ENCODE peak calls at places on chromosomes 4 and X, in six cellular contexts. One of them, this sample, is unnamed.

GRCh38 chr4:151786158-151786495 is 25.3 kb upstream of the GATB start:
- DNase-seq in ovary: no peak
- DNase-seq in esophagus muscularis mucosa: peak; percentile 8
- DNase-seq in NB4: no peak
- DNase-seq in endothelial cell of umbilical vein: no peak
- DNase-seq in heart left ventricle: no peak
- DNase-seq in this sample: no peak

GRCh38 chrX:140701480-140701879 is 8.1 kb upstream of the LINC00632 start:
- DNase-seq in ovary: no peak
- DNase-seq in esophagus muscularis mucosa: no peak
- DNase-seq in NB4: peak; percentile 31
- DNase-seq in endothelial cell of umbilical vein: no peak
- DNase-seq in heart left ventricle: no peak
- DNase-seq in this sample: no peak

GRCh38 chr4:3389186-3389878 is 52.4 kb upstream of the HGFAC start:
- DNase-seq in ovary: peak; percentile 18
- DNase-seq in esophagus muscularis mucosa: no peak
- DNase-seq in NB4: no peak
- DNase-seq in endothelial cell of umbilical vein: no peak
- DNase-seq in heart left ventricle: peak; percentile 25
- DNase-seq in this sample: peak; percentile 54

GRCh38 chr4:39406763-39407583 is at the start of gene KLB:
- DNase-seq in ovary: no peak
- DNase-seq in esophagus muscularis mucosa: peak; percentile 47
- DNase-seq in NB4: no peak
- DNase-seq in endothelial cell of umbilical vein: no peak
- DNase-seq in heart left ventricle: no peak
- DNase-seq in this sample: no peak

GRCh38 chrX:125205084-125205917 is 114.4 kb upstream of the TEX13C start:
- DNase-seq in ovary: no peak
- DNase-seq in esophagus muscularis mucosa: no peak
- DNase-seq in NB4: peak; percentile 14
- DNase-seq in endothelial cell of umbilical vein: no peak
- DNase-seq in heart left ventricle: peak; percentile 58
- DNase-seq in this sample: peak; percentile 66

GRCh38 chrX:70455366-70456202 is 10.9 kb downstream of the DLG3 start:
- DNase-seq in ovary: no peak
- DNase-seq in esophagus muscularis mucosa: no peak
- DNase-seq in NB4: no peak
- DNase-seq in endothelial cell of umbilical vein: no peak
- DNase-seq in heart left ventricle: no peak
- DNase-seq in this sample: peak; percentile 52

GRCh38 chrX:144006811-144007210 is 122.9 kb downstream of the UBE2NL start:
- DNase-seq in ovary: no peak
- DNase-seq in esophagus muscularis mucosa: no peak
- DNase-seq in NB4: no peak
- DNase-seq in endothelial cell of umbilical vein: no peak
- DNase-seq in heart left ventricle: no peak
- DNase-seq in this sample: no peak

GRCh38 chr4:66575024-66575696 is 904.9 kb upstream of the EPHA5 start:
- DNase-seq in ovary: no peak
- DNase-seq in esophagus muscularis mucosa: no peak
- DNase-seq in NB4: no peak
- DNase-seq in endothelial cell of umbilical vein: no peak
- DNase-seq in heart left ventricle: no peak
- DNase-seq in this sample: no peak

GRCh38 chr4:8837181-8837811 is 34.3 kb downstream of the HMX1 start:
- DNase-seq in ovary: peak; percentile 10
- DNase-seq in esophagus muscularis mucosa: no peak
- DNase-seq in NB4: no peak
- DNase-seq in endothelial cell of umbilical vein: no peak
- DNase-seq in heart left ventricle: peak; percentile 16
- DNase-seq in this sample: peak; percentile 19

GRCh38 chr4:7924163-7924562 is 15.5 kb downstream of the AFAP1 start:
- DNase-seq in ovary: no peak
- DNase-seq in esophagus muscularis mucosa: no peak
- DNase-seq in NB4: no peak
- DNase-seq in endothelial cell of umbilical vein: no peak
- DNase-seq in heart left ventricle: no peak
- DNase-seq in this sample: no peak

GRCh38 chrX:275967-276587 is 5.1 kb upstream of the PLCXD1 start:
- DNase-seq in ovary: no peak
- DNase-seq in esophagus muscularis mucosa: peak; percentile 93
- DNase-seq in NB4: peak; percentile 71
- DNase-seq in endothelial cell of umbilical vein: no peak
- DNase-seq in heart left ventricle: peak; percentile 92
- DNase-seq in this sample: peak; percentile 91

GRCh38 chrX:281166-281999 is at the start of gene PLCXD1:
- DNase-seq in ovary: no peak
- DNase-seq in esophagus muscularis mucosa: no peak
- DNase-seq in NB4: no peak
- DNase-seq in endothelial cell of umbilical vein: no peak
- DNase-seq in heart left ventricle: no peak
- DNase-seq in this sample: no peak

GRCh38 chrX:274904-275475 is 6.2 kb upstream of the PLCXD1 start:
- DNase-seq in ovary: no peak
- DNase-seq in esophagus muscularis mucosa: no peak
- DNase-seq in NB4: peak; percentile 86
- DNase-seq in endothelial cell of umbilical vein: no peak
- DNase-seq in heart left ventricle: peak; percentile 79
- DNase-seq in this sample: no peak

GRCh38 chrX:275476-275966 is 5.7 kb upstream of the PLCXD1 start:
- DNase-seq in ovary: no peak
- DNase-seq in esophagus muscularis mucosa: no peak
- DNase-seq in NB4: no peak
- DNase-seq in endothelial cell of umbilical vein: no peak
- DNase-seq in heart left ventricle: no peak
- DNase-seq in this sample: peak; percentile 88

GRCh38 chrX:276588-277171 is 4.5 kb upstream of the PLCXD1 start:
- DNase-seq in ovary: no peak
- DNase-seq in esophagus muscularis mucosa: no peak
- DNase-seq in NB4: peak; percentile 40
- DNase-seq in endothelial cell of umbilical vein: no peak
- DNase-seq in heart left ventricle: peak; percentile 70
- DNase-seq in this sample: peak; percentile 87
- TF ChIP-seq POLR2A in ovary: no peak
- TF ChIP-seq POLR2A in esophagus muscularis mucosa: no peak
- TF ChIP-seq POLR2A in NB4: no peak
- TF ChIP-seq POLR2A in endothelial cell of umbilical vein: no peak
- TF ChIP-seq POLR2A in heart left ventricle: no peak
- TF ChIP-seq POLR2A in this sample: no peak

GRCh38 chrX:84724576-84724975 is 222.3 kb upstream of the HDX start:
- DNase-seq in ovary: no peak
- DNase-seq in esophagus muscularis mucosa: no peak
- DNase-seq in NB4: no peak
- DNase-seq in endothelial cell of umbilical vein: no peak
- DNase-seq in heart left ventricle: no peak
- DNase-seq in this sample: no peak

GRCh38 chrX:84729408-84729807 is 227.2 kb upstream of the HDX start:
- DNase-seq in ovary: no peak
- DNase-seq in esophagus muscularis mucosa: no peak
- DNase-seq in NB4: no peak
- DNase-seq in endothelial cell of umbilical vein: no peak
- DNase-seq in heart left ventricle: no peak
- DNase-seq in this sample: no peak

GRCh38 chrX:84735025-84735424 is 232.8 kb upstream of the HDX start:
- DNase-seq in ovary: no peak
- DNase-seq in esophagus muscularis mucosa: no peak
- DNase-seq in NB4: peak; percentile 56
- DNase-seq in endothelial cell of umbilical vein: no peak
- DNase-seq in heart left ventricle: no peak
- DNase-seq in this sample: no peak

GRCh38 chrX:84729809-84730208 is 227.6 kb upstream of the HDX start:
- DNase-seq in ovary: no peak
- DNase-seq in esophagus muscularis mucosa: no peak
- DNase-seq in NB4: peak; percentile 42
- DNase-seq in endothelial cell of umbilical vein: peak; percentile 7
- DNase-seq in heart left ventricle: no peak
- DNase-seq in this sample: no peak
- TF ChIP-seq CTCF in ovary: peak; percentile 48
- TF ChIP-seq CTCF in esophagus muscularis mucosa: peak; percentile 60
- TF ChIP-seq CTCF in NB4: peak; percentile 64
- TF ChIP-seq CTCF in endothelial cell of umbilical vein: peak; percentile 27
- TF ChIP-seq CTCF in heart left ventricle: peak; percentile 75
- TF ChIP-seq CTCF in this sample: peak; percentile 70

DNA sequence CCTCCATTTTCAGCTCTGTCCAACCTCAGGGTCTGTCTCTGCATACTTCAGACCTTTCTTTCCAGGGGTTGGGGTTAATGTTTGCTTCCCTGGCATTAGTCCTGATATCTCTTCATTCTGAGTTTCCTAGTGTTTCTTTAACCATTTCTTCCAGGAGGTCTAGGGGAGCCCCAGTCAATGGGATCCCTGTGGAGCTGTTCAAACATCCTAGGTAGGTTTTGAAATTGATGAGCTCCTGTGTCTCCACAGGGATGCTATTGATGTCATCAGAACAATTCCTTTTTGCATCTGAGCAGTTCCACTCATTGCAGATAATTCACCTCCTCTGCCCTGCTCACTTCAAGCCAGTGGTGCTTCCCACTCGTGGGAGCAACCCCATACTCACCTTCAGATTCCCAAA is 33.8 kb upstream of the LIMCH1 start:
- DNase-seq in ovary: no peak
- DNase-seq in esophagus muscularis mucosa: no peak
- DNase-seq in NB4: no peak
- DNase-seq in endothelial cell of umbilical vein: no peak
- DNase-seq in heart left ventricle: no peak
- DNase-seq in this sample: no peak
- TF ChIP-seq POLR2A in ovary: no peak
- TF ChIP-seq POLR2A in esophagus muscularis mucosa: no peak
- TF ChIP-seq POLR2A in NB4: no peak
- TF ChIP-seq POLR2A in endothelial cell of umbilical vein: no peak
- TF ChIP-seq POLR2A in heart left ventricle: no peak
- TF ChIP-seq POLR2A in this sample: no peak

GRCh38 chrX:86137071-86137470 is 11.2 kb upstream of the DACH2 start:
- DNase-seq in ovary: no peak
- DNase-seq in esophagus muscularis mucosa: no peak
- DNase-seq in NB4: no peak
- DNase-seq in endothelial cell of umbilical vein: no peak
- DNase-seq in heart left ventricle: no peak
- DNase-seq in this sample: no peak

GRCh38 chrX:86133761-86134160 is 14.5 kb upstream of the DACH2 start:
- DNase-seq in ovary: no peak
- DNase-seq in esophagus muscularis mucosa: no peak
- DNase-seq in NB4: peak; percentile 15
- DNase-seq in endothelial cell of umbilical vein: peak; percentile 4
- DNase-seq in heart left ventricle: no peak
- DNase-seq in this sample: no peak
- TF ChIP-seq CTCF in ovary: no peak
- TF ChIP-seq CTCF in esophagus muscularis mucosa: peak; percentile 43
- TF ChIP-seq CTCF in NB4: peak; percentile 39
- TF ChIP-seq CTCF in endothelial cell of umbilical vein: no peak
- TF ChIP-seq CTCF in heart left ventricle: peak; percentile 53
- TF ChIP-seq CTCF in this sample: peak; percentile 45

GRCh38 chrX:102768984-102769761 is 48.6 kb downstream of the GPRASP3 start:
- DNase-seq in ovary: peak; percentile 82
- DNase-seq in esophagus muscularis mucosa: peak; percentile 94
- DNase-seq in NB4: peak; percentile 83
- DNase-seq in endothelial cell of umbilical vein: peak; percentile 88
- DNase-seq in heart left ventricle: peak; percentile 54
- DNase-seq in this sample: no peak
- TF ChIP-seq POLR2A in ovary: no peak
- TF ChIP-seq POLR2A in esophagus muscularis mucosa: no peak
- TF ChIP-seq POLR2A in NB4: peak; percentile 62
- TF ChIP-seq POLR2A in endothelial cell of umbilical vein: no peak
- TF ChIP-seq POLR2A in heart left ventricle: no peak
- TF ChIP-seq POLR2A in this sample: peak; percentile 42

GRCh38 chr4:76984127-76984526 is 34.6 kb downstream of the SEPTIN11 start:
- DNase-seq in ovary: no peak
- DNase-seq in esophagus muscularis mucosa: no peak
- DNase-seq in NB4: peak; percentile 3
- DNase-seq in endothelial cell of umbilical vein: peak; percentile 84
- DNase-seq in heart left ventricle: no peak
- DNase-seq in this sample: no peak

GRCh38 chr4:76981649-76982048 is 32.1 kb downstream of the SEPTIN11 start:
- DNase-seq in ovary: no peak
- DNase-seq in esophagus muscularis mucosa: no peak
- DNase-seq in NB4: no peak
- DNase-seq in endothelial cell of umbilical vein: no peak
- DNase-seq in heart left ventricle: no peak
- DNase-seq in this sample: no peak

GRCh38 chr4:76980280-76980679 is 30.7 kb downstream of the SEPTIN11 start:
- DNase-seq in ovary: no peak
- DNase-seq in esophagus muscularis mucosa: no peak
- DNase-seq in NB4: no peak
- DNase-seq in endothelial cell of umbilical vein: no peak
- DNase-seq in heart left ventricle: no peak
- DNase-seq in this sample: no peak

GRCh38 chr4:76984788-76985211 is 35.2 kb downstream of the SEPTIN11 start:
- DNase-seq in ovary: peak; percentile 72
- DNase-seq in esophagus muscularis mucosa: peak; percentile 94
- DNase-seq in NB4: no peak
- DNase-seq in endothelial cell of umbilical vein: peak; percentile 77
- DNase-seq in heart left ventricle: no peak
- DNase-seq in this sample: no peak

DNA sequence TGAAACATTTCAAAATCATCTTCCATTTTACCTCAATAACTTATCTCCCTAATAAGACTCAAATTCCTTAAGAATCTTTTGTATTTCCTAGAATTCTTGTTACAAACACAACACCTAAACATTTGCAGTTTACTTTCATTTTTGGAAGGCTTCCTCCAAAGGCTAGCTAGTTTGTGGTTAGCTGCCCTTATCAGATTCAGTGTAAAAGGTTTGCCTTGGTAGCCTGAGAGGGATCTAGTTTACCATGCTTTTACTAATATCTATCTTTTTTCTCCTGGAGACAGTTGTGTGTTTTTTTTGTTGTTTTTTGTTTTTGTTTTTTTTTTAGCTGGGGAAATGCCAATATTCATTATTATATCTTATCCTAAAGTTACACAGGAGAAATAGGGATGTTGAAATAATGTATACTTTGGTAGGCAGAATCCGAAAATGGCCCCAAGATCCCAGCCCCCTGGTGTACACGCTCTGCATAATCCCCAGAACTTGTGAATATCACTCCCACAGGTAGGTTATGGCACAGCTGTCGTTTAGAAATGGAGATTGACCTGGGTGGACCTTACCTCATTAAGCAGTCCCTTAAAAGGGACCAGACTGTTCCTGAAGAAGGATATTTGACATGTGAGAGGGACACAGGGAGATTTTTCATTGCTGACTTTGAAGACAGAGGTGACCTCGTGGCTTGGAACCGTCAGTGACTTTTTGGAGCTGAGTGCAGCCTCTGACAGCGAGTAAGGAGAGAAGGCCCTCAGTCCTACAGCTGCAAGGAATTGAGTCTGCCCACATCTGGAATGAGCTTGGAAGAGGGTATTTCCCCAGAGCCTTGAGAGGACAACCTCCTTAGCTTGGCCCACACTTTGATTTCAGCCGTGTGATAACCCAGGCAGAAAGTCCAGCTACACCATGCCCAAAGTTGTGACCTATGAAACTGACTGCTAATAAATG is 33.4 kb downstream of the SEPTIN11 start:
- DNase-seq in ovary: no peak
- DNase-seq in esophagus muscularis mucosa: no peak
- DNase-seq in NB4: peak; percentile 5
- DNase-seq in endothelial cell of umbilical vein: no peak
- DNase-seq in heart left ventricle: no peak
- DNase-seq in this sample: no peak
- TF ChIP-seq CTCF in ovary: no peak
- TF ChIP-seq CTCF in esophagus muscularis mucosa: no peak
- TF ChIP-seq CTCF in NB4: no peak
- TF ChIP-seq CTCF in endothelial cell of umbilical vein: peak; percentile 5
- TF ChIP-seq CTCF in heart left ventricle: no peak
- TF ChIP-seq CTCF in this sample: no peak

GRCh38 chrX:154411981-154412340 is 622 bp downstream of the TAFAZZIN start:
- DNase-seq in ovary: peak; percentile 74
- DNase-seq in esophagus muscularis mucosa: no peak
- DNase-seq in NB4: peak; percentile 71
- DNase-seq in endothelial cell of umbilical vein: peak; percentile 61
- DNase-seq in heart left ventricle: peak; percentile 75
- DNase-seq in this sample: peak; percentile 80
- TF ChIP-seq POLR2A in ovary: peak; percentile 21
- TF ChIP-seq POLR2A in esophagus muscularis mucosa: no peak
- TF ChIP-seq POLR2A in NB4: peak; percentile 39
- TF ChIP-seq POLR2A in endothelial cell of umbilical vein: no peak
- TF ChIP-seq POLR2A in heart left ventricle: no peak
- TF ChIP-seq POLR2A in this sample: no peak

This sample was measured in upper lobe of left lung.